ENCODE peak calls at places on chromosomes 1 and 21, in ten cellular contexts. One of them, this sample, is unnamed.
A peak's percentile ranks its signal among the peaks of the same experiment; 100 is the strongest.

GRCh38 chr1:182357913-182358312 is 33.7 kb downstream of the GLUL start:
- DNase-seq in MM.1S: no peak
- DNase-seq in PC-9: no peak
- DNase-seq in HCT116: no peak
- DNase-seq in SK-N-SH: no peak
- DNase-seq in GM23248: no peak
- DNase-seq in GM23338: no peak
- DNase-seq in hepatocyte: no peak
- DNase-seq in OCI-LY7: no peak
- DNase-seq in PC-3: no peak
- DNase-seq in this sample: no peak

GRCh38 chr1:201530741-201531521 is 8.0 kb upstream of the NAV1 start:
- DNase-seq in GM23248: peak; percentile 95
- DNase-seq in PC-9: peak; percentile 48
- DNase-seq in hepatocyte: peak; percentile 90
- DNase-seq in GM23338: peak; percentile 90
- DNase-seq in PC-3: peak; percentile 70
- DNase-seq in SK-N-SH: peak; percentile 89
- DNase-seq in MM.1S: peak; percentile 56
- DNase-seq in HCT116: peak; percentile 45
- DNase-seq in OCI-LY7: peak; percentile 39
- DNase-seq in this sample: peak; percentile 81

GRCh38 chr1:43893020-43893419 is 40.6 kb upstream of the ARTN start:
- DNase-seq in SK-N-SH: no peak
- DNase-seq in PC-3: no peak
- DNase-seq in MM.1S: no peak
- DNase-seq in GM23338: no peak
- DNase-seq in HCT116: no peak
- DNase-seq in GM23248: peak; percentile 53
- DNase-seq in hepatocyte: no peak
- DNase-seq in OCI-LY7: no peak
- DNase-seq in PC-9: no peak
- DNase-seq in this sample: no peak

GRCh38 chr1:108593448-108593847 is 33.5 kb downstream of the EEIG2 start:
- DNase-seq in SK-N-SH: no peak
- DNase-seq in GM23338: no peak
- DNase-seq in MM.1S: no peak
- DNase-seq in OCI-LY7: no peak
- DNase-seq in HCT116: no peak
- DNase-seq in hepatocyte: no peak
- DNase-seq in PC-9: no peak
- DNase-seq in PC-3: no peak
- DNase-seq in GM23248: no peak
- DNase-seq in this sample: no peak

GRCh38 chr1:54105736-54106269 is 47.0 kb downstream of the CDCP2 start:
- DNase-seq in PC-9: no peak
- DNase-seq in hepatocyte: no peak
- DNase-seq in MM.1S: no peak
- DNase-seq in PC-3: no peak
- DNase-seq in SK-N-SH: no peak
- DNase-seq in HCT116: no peak
- DNase-seq in GM23248: no peak
- DNase-seq in OCI-LY7: no peak
- DNase-seq in GM23338: no peak
- DNase-seq in this sample: no peak

GRCh38 chr1:64484651-64485050 is 14.7 kb downstream of the CACHD1 start:
- DNase-seq in OCI-LY7: no peak
- DNase-seq in MM.1S: no peak
- DNase-seq in HCT116: no peak
- DNase-seq in PC-9: no peak
- DNase-seq in SK-N-SH: no peak
- DNase-seq in PC-3: peak; percentile 96
- DNase-seq in GM23338: no peak
- DNase-seq in hepatocyte: no peak
- DNase-seq in GM23248: no peak
- DNase-seq in this sample: no peak

GRCh38 chr1:240031009-240031408 is 60.7 kb upstream of the FMN2 start:
- DNase-seq in HCT116: no peak
- DNase-seq in GM23248: peak; percentile 97
- DNase-seq in OCI-LY7: no peak
- DNase-seq in PC-9: no peak
- DNase-seq in GM23338: no peak
- DNase-seq in MM.1S: no peak
- DNase-seq in SK-N-SH: no peak
- DNase-seq in hepatocyte: no peak
- DNase-seq in PC-3: peak; percentile 98
- DNase-seq in this sample: no peak

GRCh38 chr1:145849356-145850165 is 4.1 kb downstream of the NUDT17 start:
- DNase-seq in PC-9: no peak
- DNase-seq in HCT116: no peak
- DNase-seq in PC-3: no peak
- DNase-seq in GM23248: peak; percentile 73
- DNase-seq in hepatocyte: no peak
- DNase-seq in OCI-LY7: no peak
- DNase-seq in MM.1S: no peak
- DNase-seq in GM23338: peak; percentile 47
- DNase-seq in SK-N-SH: peak; percentile 55
- DNase-seq in this sample: no peak

GRCh38 chr1:181044449-181044966 is 10.7 kb downstream of the MR1 start:
- DNase-seq in OCI-LY7: no peak
- DNase-seq in PC-3: peak; percentile 2
- DNase-seq in GM23248: no peak
- DNase-seq in SK-N-SH: no peak
- DNase-seq in PC-9: no peak
- DNase-seq in GM23338: no peak
- DNase-seq in MM.1S: no peak
- DNase-seq in hepatocyte: peak; percentile 85
- DNase-seq in HCT116: no peak
- DNase-seq in this sample: peak; percentile 32

GRCh38 chr1:109484519-109484975 is 842 bp downstream of the ATXN7L2 start:
- DNase-seq in HCT116: no peak
- DNase-seq in PC-9: no peak
- DNase-seq in MM.1S: no peak
- DNase-seq in PC-3: no peak
- DNase-seq in GM23248: peak; percentile 23
- DNase-seq in OCI-LY7: peak; percentile 23
- DNase-seq in SK-N-SH: no peak
- DNase-seq in GM23338: peak; percentile 74
- DNase-seq in hepatocyte: no peak
- DNase-seq in this sample: peak; percentile 81

GRCh38 chr1:181396171-181396670 is 87.1 kb upstream of the CACNA1E start:
- DNase-seq in GM23338: no peak
- DNase-seq in PC-9: no peak
- DNase-seq in hepatocyte: no peak
- DNase-seq in GM23248: no peak
- DNase-seq in HCT116: no peak
- DNase-seq in SK-N-SH: no peak
- DNase-seq in MM.1S: no peak
- DNase-seq in OCI-LY7: no peak
- DNase-seq in PC-3: no peak
- DNase-seq in this sample: no peak

GRCh38 chr1:151739590-151740355 is 18.5 kb downstream of the RIIAD1 start:
- DNase-seq in GM23338: peak; percentile 34
- DNase-seq in hepatocyte: peak; percentile 56
- DNase-seq in SK-N-SH: no peak
- DNase-seq in PC-9: peak; percentile 78
- DNase-seq in OCI-LY7: no peak
- DNase-seq in MM.1S: no peak
- DNase-seq in PC-3: peak; percentile 91
- DNase-seq in GM23248: no peak
- DNase-seq in HCT116: no peak
- DNase-seq in this sample: no peak

GRCh38 chr1:61588736-61589381 is 136.1 kb downstream of the TM2D1 start:
- DNase-seq in HCT116: peak; percentile 59
- DNase-seq in GM23248: peak; percentile 59
- DNase-seq in GM23338: peak; percentile 91
- DNase-seq in OCI-LY7: peak; percentile 62
- DNase-seq in MM.1S: peak; percentile 73
- DNase-seq in PC-3: peak; percentile 88
- DNase-seq in PC-9: peak; percentile 53
- DNase-seq in hepatocyte: peak; percentile 83
- DNase-seq in SK-N-SH: peak; percentile 78
- DNase-seq in this sample: peak; percentile 83

GRCh38 chr21:35818597-35818996 is 241.7 kb downstream of the SETD4 start:
- DNase-seq in MM.1S: no peak
- DNase-seq in HCT116: no peak
- DNase-seq in PC-9: no peak
- DNase-seq in OCI-LY7: no peak
- DNase-seq in SK-N-SH: no peak
- DNase-seq in GM23338: no peak
- DNase-seq in GM23248: no peak
- DNase-seq in PC-3: no peak
- DNase-seq in hepatocyte: no peak
- DNase-seq in this sample: no peak

GRCh38 chr1:29648798-29649374 is 412.6 kb downstream of the PTPRU start:
- DNase-seq in HCT116: no peak
- DNase-seq in OCI-LY7: no peak
- DNase-seq in MM.1S: no peak
- DNase-seq in PC-3: no peak
- DNase-seq in hepatocyte: no peak
- DNase-seq in SK-N-SH: no peak
- DNase-seq in PC-9: no peak
- DNase-seq in GM23338: no peak
- DNase-seq in GM23248: no peak
- DNase-seq in this sample: no peak

GRCh38 chr1:36825226-36825625 is 209.1 kb downstream of the GRIK3 start:
- DNase-seq in hepatocyte: no peak
- DNase-seq in HCT116: no peak
- DNase-seq in GM23338: no peak
- DNase-seq in PC-9: no peak
- DNase-seq in OCI-LY7: no peak
- DNase-seq in GM23248: no peak
- DNase-seq in SK-N-SH: no peak
- DNase-seq in MM.1S: no peak
- DNase-seq in PC-3: no peak
- DNase-seq in this sample: no peak

GRCh38 chr1:147185442-147185841 is 13.2 kb upstream of the PRKAB2 start:
- DNase-seq in GM23338: peak; percentile 9
- DNase-seq in PC-3: no peak
- DNase-seq in PC-9: no peak
- DNase-seq in SK-N-SH: no peak
- DNase-seq in GM23248: no peak
- DNase-seq in hepatocyte: no peak
- DNase-seq in MM.1S: no peak
- DNase-seq in HCT116: no peak
- DNase-seq in OCI-LY7: no peak
- DNase-seq in this sample: no peak

GRCh38 chr1:32122141-32122540 is 14.3 kb downstream of the KPNA6 start:
- DNase-seq in OCI-LY7: no peak
- DNase-seq in GM23248: no peak
- DNase-seq in GM23338: no peak
- DNase-seq in HCT116: no peak
- DNase-seq in SK-N-SH: no peak
- DNase-seq in PC-9: no peak
- DNase-seq in MM.1S: no peak
- DNase-seq in hepatocyte: no peak
- DNase-seq in PC-3: no peak
- DNase-seq in this sample: peak; percentile 62

GRCh38 chr1:15179485-15179883 is 25.9 kb downstream of the TMEM51 start:
- DNase-seq in OCI-LY7: no peak
- DNase-seq in MM.1S: no peak
- DNase-seq in hepatocyte: no peak
- DNase-seq in HCT116: no peak
- DNase-seq in SK-N-SH: no peak
- DNase-seq in PC-3: no peak
- DNase-seq in GM23248: no peak
- DNase-seq in GM23338: no peak
- DNase-seq in PC-9: no peak
- DNase-seq in this sample: no peak
- H3K9me2 ChIP-seq in OCI-LY7: no peaks in the 10 kb centered on the region
- H3K9me2 ChIP-seq in MM.1S: no peaks in the 10 kb centered on the region
- H3K9me2 ChIP-seq in hepatocyte: no peaks in the 10 kb centered on the region
- H3K9me2 ChIP-seq in HCT116: no peaks in the 10 kb centered on the region
- H3K9me2 ChIP-seq in SK-N-SH: no peaks in the 10 kb centered on the region
- H3K9me2 ChIP-seq in PC-3: no peaks in the 10 kb centered on the region
- H3K9me2 ChIP-seq in GM23248: no peaks in the 10 kb centered on the region
- H3K9me2 ChIP-seq in GM23338: no peaks in the 10 kb centered on the region
- H3K9me2 ChIP-seq in PC-9: no peaks in the 10 kb centered on the region
- H3K9me2 ChIP-seq in this sample: no peaks in the 10 kb centered on the region

DNA sequence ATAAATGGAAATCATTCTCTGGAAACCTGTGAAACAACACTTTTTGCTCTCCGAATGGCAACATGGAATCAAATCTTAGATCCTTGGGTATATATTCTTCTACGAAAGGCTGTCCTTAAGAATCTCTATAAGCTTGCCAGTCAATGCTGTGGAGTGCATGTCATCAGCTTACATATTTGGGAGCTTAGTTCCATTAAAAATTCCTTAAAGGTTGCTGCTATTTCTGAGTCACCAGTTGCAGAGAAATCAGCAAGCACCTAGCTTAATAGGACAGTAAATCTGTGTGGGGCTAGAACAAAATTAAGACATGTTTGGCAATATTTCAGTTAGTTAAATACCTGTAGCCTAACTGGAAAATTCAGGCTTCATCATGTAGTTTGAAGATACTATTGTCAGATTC is 45.7 kb downstream of the PTGFR start:
- DNase-seq in HCT116: no peak
- DNase-seq in GM23248: peak; percentile 67
- DNase-seq in PC-3: peak; percentile 69
- DNase-seq in PC-9: no peak
- DNase-seq in SK-N-SH: no peak
- DNase-seq in OCI-LY7: no peak
- DNase-seq in GM23338: no peak
- DNase-seq in hepatocyte: no peak
- DNase-seq in MM.1S: no peak
- DNase-seq in this sample: no peak
- H3K79me2 ChIP-seq in HCT116: no peaks in the 10 kb centered on the region
- H3K79me2 ChIP-seq in GM23248: no peaks in the 10 kb centered on the region
- H3K79me2 ChIP-seq in PC-3: no peaks in the 10 kb centered on the region
- H3K79me2 ChIP-seq in PC-9: no peaks in the 10 kb centered on the region
- H3K79me2 ChIP-seq in SK-N-SH: no peaks in the 10 kb centered on the region
- H3K79me2 ChIP-seq in OCI-LY7: no peaks in the 10 kb centered on the region
- H3K79me2 ChIP-seq in GM23338: no peaks in the 10 kb centered on the region
- H3K79me2 ChIP-seq in hepatocyte: no peaks in the 10 kb centered on the region
- H3K79me2 ChIP-seq in MM.1S: no peaks in the 10 kb centered on the region
- H3K79me2 ChIP-seq in this sample: no peaks in the 10 kb centered on the region

GRCh38 chr1:220528049-220528678 is at the start of gene MARK1:
- DNase-seq in MM.1S: peak; percentile 68
- DNase-seq in SK-N-SH: peak; percentile 88
- DNase-seq in OCI-LY7: no peak
- DNase-seq in GM23338: peak; percentile 79
- DNase-seq in PC-9: peak; percentile 38
- DNase-seq in PC-3: peak; percentile 47
- DNase-seq in GM23248: peak; percentile 68
- DNase-seq in hepatocyte: peak; percentile 82
- DNase-seq in HCT116: no peak
- DNase-seq in this sample: peak; percentile 64
- H3K9me2 ChIP-seq in MM.1S: no peaks in the 10 kb centered on the region
- H3K9me2 ChIP-seq in SK-N-SH: no peaks in the 10 kb centered on the region
- H3K9me2 ChIP-seq in OCI-LY7: no peaks in the 10 kb centered on the region
- H3K9me2 ChIP-seq in GM23338: no peaks in the 10 kb centered on the region
- H3K9me2 ChIP-seq in PC-9: no peaks in the 10 kb centered on the region
- H3K9me2 ChIP-seq in PC-3: no peaks in the 10 kb centered on the region
- H3K9me2 ChIP-seq in GM23248: no peaks in the 10 kb centered on the region
- H3K9me2 ChIP-seq in hepatocyte: no peaks in the 10 kb centered on the region
- H3K9me2 ChIP-seq in HCT116: no peaks in the 10 kb centered on the region
- H3K9me2 ChIP-seq in this sample: no peaks in the 10 kb centered on the region

DNA sequence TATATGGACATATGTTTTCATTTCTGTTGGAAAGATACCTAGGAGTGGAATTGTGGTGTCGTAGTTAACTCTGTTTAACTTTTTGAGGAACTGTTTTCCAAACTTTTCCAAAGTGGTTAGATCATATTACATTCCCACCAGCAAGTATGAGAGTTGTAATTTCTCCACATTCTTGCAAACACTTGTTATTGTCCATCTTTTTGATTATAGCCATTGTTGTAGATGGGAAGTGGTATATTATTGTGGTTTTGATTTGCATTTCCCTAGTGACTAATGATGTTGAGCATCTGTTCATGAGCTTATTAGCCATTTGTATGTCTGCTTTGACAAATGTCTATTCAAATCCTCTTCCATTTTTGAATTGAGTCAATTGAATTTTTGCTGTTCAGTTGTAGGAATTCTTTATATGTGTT is 19.8 kb downstream of the CAMTA1 start:
- DNase-seq in MM.1S: peak; percentile 19
- DNase-seq in GM23338: no peak
- DNase-seq in OCI-LY7: peak; percentile 16
- DNase-seq in PC-9: no peak
- DNase-seq in HCT116: no peak
- DNase-seq in hepatocyte: no peak
- DNase-seq in PC-3: no peak
- DNase-seq in SK-N-SH: no peak
- DNase-seq in GM23248: no peak
- DNase-seq in this sample: peak; percentile 79
- H3K79me2 ChIP-seq in MM.1S: peaks cover 94% of the 10 kb centered on the region
- H3K79me2 ChIP-seq in GM23338: peaks cover 100% of the 10 kb centered on the region
- H3K79me2 ChIP-seq in OCI-LY7: peaks cover 52% of the 10 kb centered on the region
- H3K79me2 ChIP-seq in PC-9: peaks cover 26% of the 10 kb centered on the region
- H3K79me2 ChIP-seq in HCT116: peaks cover 85% of the 10 kb centered on the region
- H3K79me2 ChIP-seq in hepatocyte: peaks cover 93% of the 10 kb centered on the region
- H3K79me2 ChIP-seq in PC-3: peaks cover 82% of the 10 kb centered on the region
- H3K79me2 ChIP-seq in SK-N-SH: peaks cover 98% of the 10 kb centered on the region
- H3K79me2 ChIP-seq in GM23248: peaks cover 98% of the 10 kb centered on the region
- H3K79me2 ChIP-seq in this sample: peaks cover 97% of the 10 kb centered on the region

This sample was measured in Karpas-422.